ENCODE peak calls at places on chromosomes 16 and 17, in four cellular contexts. A is AG04450, Y is tibial artery, X is mucosa of descending colon. B is an unnamed sample.

GRCh38 chr16:53775106-53775820 is 71.3 kb downstream of the FTO start:
- DNase-seq in A (no peak), Y (no peak), X (no peak), B (no peak)

GRCh38 chr17:28317099-28317964 is 1.7 kb upstream of the TMEM97 start:
- DNase-seq in A (no peak), Y (no peak), X (no peak), B (no peak)

GRCh38 chr16:54140057-54140787 is 146.4 kb downstream of the IRX3 start:
- DNase-seq in A (no peak), Y (no peak), X (no peak), B (no peak)

GRCh38 chr17:64278614-64279013 is 15.6 kb upstream of the TEX2 start:
- DNase-seq in A (no peak), Y (no peak), X (no peak), B (peak)

GRCh38 chr17:74417178-74418045 is 14.5 kb upstream of the GPRC5C start:
- DNase-seq in A (no peak), Y (no peak), X (no peak), B (no peak)

GRCh38 chr17:2386400-2387085 is 14.3 kb downstream of the MNT start:
- DNase-seq in A (no peak), Y (no peak), X (peak), B (no peak)

GRCh38 chr17:70078994-70079531 is 4.0 kb downstream of the KCNJ16 start:
- DNase-seq in A (no peak), Y (no peak), X (no peak), B (no peak)

GRCh38 chr17:44204453-44204882 is 4.8 kb upstream of the ATXN7L3 start:
- DNase-seq in A (no peak), Y (no peak), X (no peak), B (no peak)

GRCh38 chr17:80720624-80721577 is 176.3 kb downstream of the RPTOR start:
- DNase-seq in A (no peak), Y (no peak), X (peak), B (no peak)

GRCh38 chr16:57725976-57726375 is 9.6 kb upstream of the KATNB1 start:
- DNase-seq in A (no peak), Y (no peak), X (no peak), B (no peak)

GRCh38 chr17:4358154-4358553 is 8.3 kb downstream of the UBE2G1 start:
- DNase-seq in A (no peak), Y (no peak), X (no peak), B (no peak)

GRCh38 chr17:17388657-17389496 is 85.7 kb downstream of the NT5M start:
- DNase-seq in A (no peak), Y (no peak), X (no peak), B (no peak)

GRCh38 chr16:50281391-50282009 is 15.1 kb downstream of the ADCY7 start:
- DNase-seq in A (no peak), Y (no peak), X (peak), B (no peak)

GRCh38 chr16:52203096-52203495 is 343.8 kb downstream of the TOX3 start:
- DNase-seq in A (no peak), Y (no peak), X (no peak), B (no peak)

GRCh38 chr17:8832711-8833352 is 33.7 kb upstream of the MFSD6L start:
- DNase-seq in A (no peak), Y (no peak), X (no peak), B (no peak)

GRCh38 chr16:18841833-18842525 is 40.6 kb upstream of the ARL6IP1 start:
- DNase-seq in A (no peak), Y (no peak), X (no peak), B (no peak)

GRCh38 chr16:67645397-67646121 is 615 bp downstream of the CARMIL2 start:
- DNase-seq in A (no peak), Y (no peak), X (peak), B (no peak)

GRCh38 chr16:83393196-83393981 is 414.4 kb upstream of the HSBP1 start:
- DNase-seq in A (no peak), Y (peak), X (no peak), B (no peak)

GRCh38 chr16:68272501-68273209 is 8.3 kb downstream of the SLC7A6 start:
- DNase-seq in A (no peak), Y (no peak), X (no peak), B (no peak)

GRCh38 chr17:82228278-82228841 is 482 bp upstream of the SLC16A3 start:
- DNase-seq in A (no peak), Y (no peak), X (peak), B (no peak)

GRCh38 chr17:78137392-78138203 is 7.0 kb downstream of the TMC8 start:
- DNase-seq in A (no peak), Y (no peak), X (peak), B (no peak)

GRCh38 chr16:56343661-56344517 is 81.5 kb downstream of the AMFR start:
- DNase-seq in A (no peak), Y (no peak), X (peak), B (no peak)

GRCh38 chr16:29916979-29917378 is 9.0 kb downstream of the KCTD13 start:
- DNase-seq in A (no peak), Y (no peak), X (no peak), B (no peak)
- H3K4me3 ChIP-seq in A (no peak), Y (no peak), X (no peak), B (no peak)

DNA sequence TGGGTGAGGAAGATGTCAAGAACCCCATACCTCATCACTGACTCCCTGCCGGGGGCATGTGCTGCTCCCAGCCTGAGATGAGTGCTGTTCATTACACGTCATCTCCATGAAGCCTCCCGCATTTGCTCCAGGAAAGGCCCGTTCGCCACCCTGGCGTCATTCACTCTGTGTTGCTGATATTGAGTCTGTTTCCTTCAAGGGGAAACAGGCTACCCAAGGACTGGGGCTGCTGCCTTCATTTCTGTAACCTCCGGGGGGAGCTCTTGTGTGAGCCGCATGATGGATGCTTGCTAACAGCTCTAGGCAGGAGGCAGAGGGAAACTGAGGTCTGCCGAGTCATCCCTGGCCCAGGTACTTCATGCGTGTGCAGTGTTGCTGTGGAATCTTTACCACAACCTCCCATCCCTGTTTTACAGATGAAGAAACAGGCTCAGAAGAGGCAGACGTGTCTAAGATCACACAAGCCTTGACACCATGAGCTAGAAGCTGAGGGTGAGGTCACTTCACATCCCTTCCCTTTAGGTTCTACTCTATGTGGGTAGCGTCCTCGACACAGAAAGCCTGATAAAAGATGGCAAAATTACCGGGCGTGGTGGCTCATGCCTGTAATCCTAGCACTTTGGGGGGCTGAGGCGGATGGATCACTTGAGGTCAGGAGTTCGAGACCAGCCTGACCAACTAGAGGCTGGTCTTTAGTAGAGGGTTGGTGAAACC is 3.5 kb upstream of the ARMC5 start:
- DNase-seq in A (no peak), Y (peak), X (peak), B (no peak)
- TF ChIP-seq CTCF in A (peak), Y (no peak), X (peak), B (no peak)

GRCh38 chr17:36931096-36931696 is 6.1 kb upstream of the LHX1 start:
- DNase-seq in A (no peak), Y (no peak), X (no peak), B (no peak)

GRCh38 chr17:36933174-36934143 is 3.8 kb upstream of the LHX1 start:
- DNase-seq in A (no peak), Y (no peak), X (peak), B (no peak)

GRCh38 chr17:36932383-36933173 is 4.7 kb upstream of the LHX1 start:
- DNase-seq in A (no peak), Y (no peak), X (no peak), B (no peak)

GRCh38 chr17:36930501-36930900 is 6.8 kb upstream of the LHX1 start:
- DNase-seq in A (no peak), Y (no peak), X (no peak), B (no peak)

DNA sequence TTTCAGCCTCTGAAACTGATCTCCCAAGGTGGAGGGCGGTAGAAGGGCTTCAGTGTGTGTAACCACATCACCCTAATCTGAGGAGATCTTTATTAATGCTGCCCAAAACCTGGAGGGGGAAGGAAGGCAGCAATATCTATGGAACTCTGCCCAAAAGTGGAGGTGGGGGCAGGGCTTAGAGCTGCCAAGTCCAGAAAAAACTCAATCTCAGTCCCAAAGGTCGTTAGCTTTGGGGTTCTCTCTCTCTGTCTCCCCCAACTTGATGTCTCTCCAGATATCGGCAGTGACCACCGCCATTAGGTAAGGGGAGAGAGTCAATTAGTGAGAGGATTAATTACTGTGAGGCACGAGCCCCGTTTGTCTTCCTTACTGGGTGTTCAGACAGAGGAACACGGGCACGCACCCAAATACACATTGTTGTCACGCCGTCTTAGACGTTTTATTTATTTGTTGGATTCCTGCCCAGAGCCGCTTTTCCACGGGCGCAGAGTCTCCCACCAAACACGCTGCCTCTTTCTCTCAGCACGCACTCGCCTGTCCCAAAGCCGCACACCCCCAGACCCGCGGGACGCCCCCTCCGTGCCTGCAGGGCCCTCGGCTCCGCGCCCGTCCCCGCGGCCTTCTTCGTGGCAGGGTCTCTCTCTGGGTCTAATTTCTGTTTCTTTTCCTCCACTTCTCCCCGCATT is 5.4 kb upstream of the LHX1 start:
- DNase-seq in A (no peak), Y (no peak), X (no peak), B (no peak)
- H3K4me3 ChIP-seq in A (no peak), Y (no peak), X (no peak), B (no peak)

GRCh38 chr16:88866151-88866920 is at the start of gene PABPN1L:
- DNase-seq in A (no peak), Y (no peak), X (no peak), B (no peak)
- TF ChIP-seq CTCF in A (no peak), Y (no peak), X (no peak), B (no peak)

GRCh38 chr17:40878044-40878443 is 7.0 kb downstream of the KRT20 start:
- DNase-seq in A (no peak), Y (no peak), X (no peak), B (no peak)
- H3K4me3 ChIP-seq in A (no peak), Y (no peak), X (no peak), B (no peak)

GRCh38 chr16:70470927-70471341 is 16.5 kb downstream of the FCSK start:
- DNase-seq in A (no peak), Y (no peak), X (no peak), B (no peak)

GRCh38 chr16:70474320-70475053 is 20.1 kb downstream of the FCSK start:
- DNase-seq in A (no peak), Y (no peak), X (peak), B (no peak)

GRCh38 chr16:70475054-70475871 is 20.9 kb downstream of the FCSK start:
- DNase-seq in A (no peak), Y (no peak), X (peak), B (no peak)

GRCh38 chr16:70472786-70473433 is 18.5 kb downstream of the FCSK start:
- DNase-seq in A (no peak), Y (no peak), X (peak), B (no peak)

DNA sequence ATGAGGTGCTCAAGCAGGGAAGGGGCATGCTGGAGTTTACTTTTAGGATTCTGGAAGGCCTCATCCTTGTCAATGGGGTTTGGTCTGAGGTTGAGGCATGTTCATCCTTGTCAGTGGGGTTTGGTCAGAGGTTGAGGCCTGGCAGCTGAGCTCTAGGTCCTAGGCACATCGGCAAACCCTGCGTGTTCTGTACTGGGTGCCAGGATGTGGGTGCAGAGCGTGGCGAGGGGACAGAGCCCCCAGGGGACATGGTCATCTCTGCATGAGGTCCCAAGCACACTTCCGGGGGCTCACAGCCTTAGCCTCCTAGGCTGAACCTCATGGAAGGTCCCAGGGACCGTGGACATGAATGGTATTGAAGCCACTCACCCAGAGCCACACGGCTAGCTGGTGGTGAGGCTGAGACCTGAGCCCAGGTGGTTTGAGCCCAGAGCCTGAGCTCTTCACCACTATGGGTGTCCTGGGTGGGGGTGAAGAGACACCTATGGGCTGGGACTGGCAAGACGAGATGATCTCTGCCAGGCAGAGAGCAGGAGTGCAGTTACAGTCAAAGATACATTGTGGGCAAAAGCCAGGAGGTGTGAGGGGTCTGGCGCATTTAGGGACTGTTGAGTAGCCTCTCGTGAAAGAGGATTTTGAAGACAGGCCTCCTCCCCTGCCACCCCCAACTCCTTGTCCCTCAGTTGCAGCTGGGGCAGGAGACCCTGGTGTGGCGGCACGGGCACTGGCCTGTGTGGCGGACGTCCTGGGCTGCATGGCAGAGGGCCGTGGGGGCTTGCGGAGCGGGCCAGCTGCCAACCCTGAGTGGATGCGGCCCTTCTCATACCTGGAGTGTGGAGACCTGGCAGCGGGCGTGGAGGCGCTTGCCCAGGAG is 19.3 kb downstream of the FCSK start:
- DNase-seq in A (no peak), Y (no peak), X (peak), B (no peak)
- TF ChIP-seq CTCF in A (no peak), Y (no peak), X (no peak), B (no peak)

DNA sequence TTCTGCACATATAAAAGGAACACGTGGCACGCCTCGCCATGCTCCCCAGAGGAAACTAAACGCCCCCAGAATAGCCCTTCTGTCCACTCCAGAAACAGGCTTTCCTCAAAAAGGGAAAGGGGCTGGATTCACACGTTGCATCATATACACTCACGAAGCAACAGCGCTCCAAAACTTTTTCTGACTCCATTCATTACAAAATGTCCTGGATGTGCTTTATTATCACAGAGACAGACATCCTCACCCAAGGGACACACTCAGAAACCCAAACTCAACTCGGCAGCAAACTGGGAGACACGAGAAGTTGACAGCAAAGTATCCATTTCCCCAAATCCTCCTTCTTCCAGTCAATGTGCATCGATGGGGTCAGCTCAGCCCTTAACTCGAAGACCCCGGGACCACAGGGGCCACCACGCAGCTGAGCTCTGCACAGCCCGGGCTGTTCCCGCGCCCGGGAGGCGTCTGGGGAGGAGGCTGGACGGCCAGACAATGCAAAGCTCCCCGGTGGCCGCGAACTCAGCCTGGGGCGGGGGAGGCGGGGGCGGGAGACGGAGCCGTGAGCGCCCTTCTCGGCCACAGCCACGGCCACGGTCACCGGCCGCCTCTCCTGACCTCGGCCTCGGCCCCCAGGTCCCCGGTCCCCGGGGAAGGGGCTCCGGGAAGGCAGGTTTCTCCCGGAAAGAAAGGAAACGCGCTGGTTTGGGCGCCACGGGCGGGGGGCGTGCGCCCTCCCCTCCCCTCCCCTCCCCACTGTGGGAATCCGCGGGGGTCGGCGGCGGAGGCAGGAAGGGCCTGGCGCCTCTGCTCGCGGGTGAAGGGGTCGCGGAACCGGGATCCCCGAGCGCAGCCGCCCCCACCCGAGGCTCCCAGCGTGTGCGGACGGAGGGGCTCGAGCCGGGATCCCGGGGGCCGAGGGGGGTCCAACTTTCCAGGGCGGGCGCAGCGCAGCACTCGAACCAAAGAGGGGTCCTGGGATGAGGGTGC is 1.2 kb downstream of the NXN start:
- DNase-seq in A (no peak), Y (no peak), X (no peak), B (no peak)
- H3K4me3 ChIP-seq in A (peak), Y (peak), X (peak), B (peak)

GRCh38 chr17:75758131-75758905 is 6.7 kb downstream of the GALK1 start:
- DNase-seq in A (no peak), Y (no peak), X (peak), B (no peak)
- TF ChIP-seq CTCF in A (peak), Y (no peak), X (no peak), B (peak)